ENCODE peak calls at places on chromosomes 6 and 20, in four cellular contexts. C is HuH-7.5, X is fibroblast of mammary gland, S is right atrium auricular region. G is an unnamed sample.

GRCh38 chr6:30450548-30450907 is 38.8 kb upstream of the HLA-E start:
- DNase-seq in C (no peak), X (no peak), S (no peak), G (no peak)

GRCh38 chr6:25280617-25280990 is 1.4 kb downstream of the CARMIL1 start:
- DNase-seq in C (no peak), X (no peak), S (no peak), G (no peak)

GRCh38 chr20:50341050-50341449 is 150.4 kb downstream of the CEBPB start:
- DNase-seq in C (no peak), X (no peak), S (no peak), G (no peak)

GRCh38 chr20:40863337-40863919 is 165.2 kb upstream of the TOP1 start:
- DNase-seq in C (no peak), X (no peak), S (no peak), G (no peak)

GRCh38 chr6:71226151-71226550 is 62.5 kb upstream of the OGFRL1 start:
- DNase-seq in C (no peak), X (no peak), S (no peak), G (no peak)

GRCh38 chr6:23797041-23797440 is 329.0 kb upstream of the NRSN1 start:
- DNase-seq in C (no peak), X (no peak), S (no peak), G (no peak)

GRCh38 chr6:73047801-73048200 is 177.5 kb downstream of the KHDC1L start:
- DNase-seq in C (no peak), X (no peak), S (no peak), G (no peak)

GRCh38 chr6:85458782-85459181 is 8.9 kb downstream of the NT5E start:
- DNase-seq in C (no peak), X (no peak), S (no peak), G (no peak)

GRCh38 chr6:132199343-132199742 is 201.9 kb downstream of the MOXD1 start:
- DNase-seq in C (no peak), X (peak), S (no peak), G (no peak)